ENCODE peak calls at places on chromosomes 7 and 10, in seven cellular contexts. L is SJCRH30; W is SJSA1; Y is tibial artery; O is GM12878; N is effector memory CD4-positive, alpha-beta T cell; F is CD8-positive, alpha-beta T cell. D is an unnamed sample.

GRCh38 chr7:106277976-106278375 is 6.8 kb downstream of the NAMPT start:
- DNase-seq in L (no peak), W (no peak), Y (no peak), O (no peak), N (no peak), F (no peak), D (no peak)

GRCh38 chr7:24052572-24053223 is 231.3 kb upstream of the NPY start:
- DNase-seq in L (peak; percentile 96), W (no peak), Y (no peak), O (no peak), N (no peak), F (no peak), D (no peak)

GRCh38 chr7:88759216-88759955 is at the start of gene ZNF804B:
- DNase-seq in L (peak; percentile 64), W (no peak), Y (no peak), O (no peak), N (no peak), F (no peak), D (no peak)

GRCh38 chr7:36802459-36802858 is 78.2 kb upstream of the AOAH start:
- DNase-seq in L (no peak), W (no peak), Y (no peak), O (no peak), N (no peak), F (no peak), D (no peak)

GRCh38 chr10:80204801-80205477 is 398 bp downstream of the ANXA11 start:
- DNase-seq in L (peak; percentile 24), W (no peak), Y (no peak), O (no peak), N (peak; percentile 36), F (no peak), D (no peak)

GRCh38 chr10:3720228-3721019 is 64.6 kb downstream of the KLF6 start:
- DNase-seq in L (no peak), W (no peak), Y (peak; percentile 72), O (no peak), N (no peak), F (no peak), D (no peak)

GRCh38 chr10:129501652-129502436 is 34.8 kb downstream of the MGMT start:
- DNase-seq in L (no peak), W (no peak), Y (no peak), O (peak; percentile 56), N (no peak), F (no peak), D (no peak)

GRCh38 chr10:119496282-119496681 is 46.2 kb downstream of the RGS10 start:
- DNase-seq in L (no peak), W (no peak), Y (no peak), O (no peak), N (no peak), F (no peak), D (no peak)

GRCh38 chr7:19675816-19676215 is 33.0 kb downstream of the POLR1F start:
- DNase-seq in L (no peak), W (no peak), Y (no peak), O (no peak), N (no peak), F (no peak), D (no peak)

GRCh38 chr10:5588603-5589002 is 63.8 kb downstream of the CALML3 start:
- DNase-seq in L (peak; percentile 50), W (no peak), Y (no peak), O (no peak), N (no peak), F (no peak), D (no peak)

GRCh38 chr7:142587578-142588191 is 161.6 kb upstream of the PRSS1 start:
- DNase-seq in L (peak; percentile 47), W (no peak), Y (no peak), O (peak; percentile 15), N (no peak), F (no peak), D (no peak)

GRCh38 chr7:68980011-68980410 is 618.3 kb upstream of the AUTS2 start:
- DNase-seq in L (no peak), W (no peak), Y (no peak), O (no peak), N (no peak), F (no peak), D (no peak)

GRCh38 chr7:129295015-129295423 is 70.2 kb downstream of the AHCYL2 start:
- DNase-seq in L (peak; percentile 7), W (no peak), Y (peak; percentile 32), O (no peak), N (no peak), F (no peak), D (no peak)

GRCh38 chr7:138116892-138117291 is 40.6 kb downstream of the AKR1D1 start:
- DNase-seq in L (no peak), W (no peak), Y (no peak), O (no peak), N (no peak), F (no peak), D (no peak)

GRCh38 chr7:27182861-27183681 is 2.0 kb downstream of the HOXA11 start:
- DNase-seq in L (peak; percentile 66), W (peak; percentile 50), Y (peak; percentile 24), O (no peak), N (no peak), F (no peak), D (no peak)

GRCh38 chr10:129517680-129518057 is 50.6 kb downstream of the MGMT start:
- DNase-seq in L (no peak), W (no peak), Y (no peak), O (peak; percentile 11), N (no peak), F (no peak), D (no peak)

GRCh38 chr10:118669020-118669766 is 73.7 kb upstream of the PRLHR start:
- DNase-seq in L (peak; percentile 67), W (no peak), Y (peak; percentile 52), O (no peak), N (no peak), F (no peak), D (peak; percentile 38)

GRCh38 chr7:119969054-119969453 is 303.9 kb upstream of the KCND2 start:
- DNase-seq in L (peak; percentile 27), W (no peak), Y (no peak), O (no peak), N (no peak), F (no peak), D (no peak)

GRCh38 chr7:35604595-35604994 is 90.3 kb downstream of the HERPUD2 start:
- DNase-seq in L (no peak), W (no peak), Y (no peak), O (no peak), N (no peak), F (no peak), D (no peak)
- H3K27me3 ChIP-seq in L (no peaks in the 10 kb centered on the region), W (no peaks in the 10 kb centered on the region), Y (no peaks in the 10 kb centered on the region), O (no peaks in the 10 kb centered on the region), N (no peaks in the 10 kb centered on the region), F (no peaks in the 10 kb centered on the region), D (no peaks in the 10 kb centered on the region)

GRCh38 chr7:123725586-123726171 is 23.1 kb downstream of the WASL start:
- DNase-seq in L (no peak), W (no peak), Y (no peak), O (no peak), N (no peak), F (no peak), D (no peak)

GRCh38 chr7:123719481-123719806 is 29.4 kb downstream of the WASL start:
- DNase-seq in L (no peak), W (no peak), Y (no peak), O (no peak), N (no peak), F (no peak), D (no peak)

GRCh38 chr7:123727071-123727837 is 21.5 kb downstream of the WASL start:
- DNase-seq in L (no peak), W (peak; percentile 49), Y (no peak), O (no peak), N (no peak), F (no peak), D (no peak)

GRCh38 chr7:123724725-123725381 is 23.9 kb downstream of the WASL start:
- DNase-seq in L (no peak), W (no peak), Y (no peak), O (no peak), N (no peak), F (no peak), D (no peak)

GRCh38 chr7:123723913-123724312 is 24.9 kb downstream of the WASL start:
- DNase-seq in L (no peak), W (no peak), Y (no peak), O (no peak), N (no peak), F (no peak), D (no peak)
- H3K4me1 ChIP-seq in L (peaks cover 21% of the 10 kb centered on the region), W (peaks cover 64% of the 10 kb centered on the region), Y (peaks cover 58% of the 10 kb centered on the region), O (peaks cover 17% of the 10 kb centered on the region), N (peaks cover 3% of the 10 kb centered on the region), F (peaks cover 22% of the 10 kb centered on the region), D (peaks cover 3% of the 10 kb centered on the region)

GRCh38 chr10:101295266-101295665 is 58.7 kb upstream of the BTRC start:
- DNase-seq in L (peak; percentile 100), W (no peak), Y (no peak), O (no peak), N (no peak), F (no peak), D (no peak)

GRCh38 chr10:101293007-101293723 is 60.8 kb upstream of the BTRC start:
- DNase-seq in L (peak; percentile 86), W (no peak), Y (no peak), O (no peak), N (no peak), F (no peak), D (peak; percentile 14)

GRCh38 chr10:101291254-101292193 is 62.3 kb upstream of the LBX1 start:
- DNase-seq in L (peak; percentile 97), W (peak; percentile 61), Y (peak; percentile 32), O (no peak), N (peak; percentile 6), F (peak; percentile 31), D (peak; percentile 59)

GRCh38 chr10:101292194-101293006 is 61.6 kb upstream of the BTRC start:
- DNase-seq in L (peak; percentile 94), W (no peak), Y (no peak), O (no peak), N (no peak), F (no peak), D (peak; percentile 28)

GRCh38 chr10:101294109-101294508 is 59.9 kb upstream of the BTRC start:
- DNase-seq in L (peak; percentile 49), W (no peak), Y (no peak), O (no peak), N (no peak), F (no peak), D (no peak)
- H3K27me3 ChIP-seq in L (no peaks in the 10 kb centered on the region), W (peaks cover 69% of the 10 kb centered on the region), Y (no peaks in the 10 kb centered on the region), O (peaks cover 9% of the 10 kb centered on the region), N (peaks cover 46% of the 10 kb centered on the region), F (peaks cover 36% of the 10 kb centered on the region), D (peaks cover 58% of the 10 kb centered on the region)

GRCh38 chr7:100720320-100720644 is at the start of gene EPO:
- DNase-seq in L (no peak), W (no peak), Y (no peak), O (no peak), N (no peak), F (no peak), D (no peak)

GRCh38 chr7:100721505-100721812 is 1.2 kb downstream of the EPO start:
- DNase-seq in L (no peak), W (no peak), Y (no peak), O (no peak), N (no peak), F (no peak), D (no peak)

GRCh38 chr7:100723732-100724275 is 3.5 kb downstream of the EPO start:
- DNase-seq in L (peak; percentile 39), W (no peak), Y (no peak), O (no peak), N (no peak), F (no peak), D (no peak)

GRCh38 chr7:100720645-100721504 is 607 bp downstream of the EPO start:
- DNase-seq in L (no peak), W (no peak), Y (no peak), O (no peak), N (no peak), F (no peak), D (no peak)

GRCh38 chr7:100722480-100723212 is 2.4 kb downstream of the EPO start:
- DNase-seq in L (no peak), W (no peak), Y (no peak), O (no peak), N (no peak), F (no peak), D (no peak)
- H3K4me1 ChIP-seq in L (peaks cover 8% of the 10 kb centered on the region), W (peaks cover 24% of the 10 kb centered on the region), Y (peaks cover 21% of the 10 kb centered on the region), O (no peaks in the 10 kb centered on the region), N (no peaks in the 10 kb centered on the region), F (peaks cover 3% of the 10 kb centered on the region), D (peaks cover 6% of the 10 kb centered on the region)